ENCODE peak calls at places on chromosomes 11 and 22, in four cellular contexts. E, H, U and Z are unnamed samples. For H3K36me3, the result is how much of the 10 kb centered on the place peaks cover.

GRCh38 chr11:67581469-67581868 is 2.1 kb upstream of the GSTP1 start:
- DNase-seq in U (no peak), E (no peak), H (no peak), Z (no peak)

GRCh38 chr11:65380460-65381126 is 1.9 kb downstream of the SLC25A45 start:
- DNase-seq in E (no peak), H (no peak), U (no peak), Z (no peak)

GRCh38 chr22:50576070-50576469 is 2.2 kb downstream of the CPT1B start:
- DNase-seq in U (no peak), E (no peak), H (no peak), Z (no peak)

GRCh38 chr11:64857485-64857884 is 13.0 kb upstream of the CDC42BPG start:
- DNase-seq in H (no peak), E (no peak), U (no peak), Z (no peak)

GRCh38 chr11:68412593-68413475 is 47.7 kb upstream of the PPP6R3 start:
- DNase-seq in U (peak), H (no peak), E (no peak), Z (no peak)

GRCh38 chr11:46222485-46223251 is 54.8 kb upstream of the CREB3L1 start:
- DNase-seq in U (no peak), E (no peak), H (no peak), Z (no peak)

GRCh38 chr11:126280595-126280994 is 2.3 kb upstream of the TIRAP start:
- DNase-seq in E (peak), H (no peak), U (no peak), Z (no peak)

GRCh38 chr22:49052023-49052538 is 775.6 kb downstream of the BRD1 start:
- DNase-seq in U (no peak), H (no peak), E (peak), Z (no peak)

GRCh38 chr11:17457361-17458104 is 19.1 kb downstream of the ABCC8 start:
- DNase-seq in U (no peak), H (no peak), E (no peak), Z (no peak)

GRCh38 chr22:47333625-47334024 is 571.2 kb downstream of the TBC1D22A start:
- DNase-seq in U (no peak), E (no peak), H (peak), Z (no peak)

GRCh38 chr11:100009728-100010127 is 677.4 kb upstream of the ARHGAP42 start:
- DNase-seq in E (no peak), U (no peak), H (no peak), Z (no peak)

GRCh38 chr11:100008440-100008839 is 678.6 kb upstream of the ARHGAP42 start:
- DNase-seq in H (no peak), U (no peak), E (no peak), Z (no peak)

GRCh38 chr11:100004541-100004940 is 682.5 kb upstream of the ARHGAP42 start:
- DNase-seq in U (no peak), E (no peak), H (no peak), Z (no peak)

DNA sequence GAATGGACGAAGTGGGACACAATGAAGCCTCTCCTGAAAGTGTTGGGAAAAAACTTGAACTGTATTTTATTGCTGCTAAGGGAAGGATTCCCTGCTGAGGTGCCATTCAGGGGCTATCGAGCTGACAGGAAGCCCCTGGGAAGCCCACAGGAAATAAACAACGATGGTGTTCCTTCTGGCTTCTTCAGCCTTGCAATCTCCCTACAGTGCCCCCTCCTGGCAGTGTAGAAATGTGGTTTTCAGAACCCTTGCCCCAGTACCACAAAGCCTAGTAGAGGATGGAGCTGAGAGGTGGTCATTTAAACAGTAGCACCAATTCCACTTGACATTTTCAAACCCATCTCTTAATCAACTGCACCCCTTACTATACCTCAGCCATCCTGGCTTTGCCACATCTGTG is 676.7 kb upstream of the ARHGAP42 start:
- DNase-seq in U (no peak), H (no peak), E (no peak), Z (no peak)
- H3K36me3 ChIP-seq in U (under half), H (under half), E (under half), Z (under half)

GRCh38 chr22:22520020-22520656 is at the start of gene ZNF280A:
- DNase-seq in H (no peak), U (no peak), E (peak), Z (peak)
- TF ChIP-seq POLR2A in H (no peak), U (no peak), E (peak), Z (no peak)

DNA sequence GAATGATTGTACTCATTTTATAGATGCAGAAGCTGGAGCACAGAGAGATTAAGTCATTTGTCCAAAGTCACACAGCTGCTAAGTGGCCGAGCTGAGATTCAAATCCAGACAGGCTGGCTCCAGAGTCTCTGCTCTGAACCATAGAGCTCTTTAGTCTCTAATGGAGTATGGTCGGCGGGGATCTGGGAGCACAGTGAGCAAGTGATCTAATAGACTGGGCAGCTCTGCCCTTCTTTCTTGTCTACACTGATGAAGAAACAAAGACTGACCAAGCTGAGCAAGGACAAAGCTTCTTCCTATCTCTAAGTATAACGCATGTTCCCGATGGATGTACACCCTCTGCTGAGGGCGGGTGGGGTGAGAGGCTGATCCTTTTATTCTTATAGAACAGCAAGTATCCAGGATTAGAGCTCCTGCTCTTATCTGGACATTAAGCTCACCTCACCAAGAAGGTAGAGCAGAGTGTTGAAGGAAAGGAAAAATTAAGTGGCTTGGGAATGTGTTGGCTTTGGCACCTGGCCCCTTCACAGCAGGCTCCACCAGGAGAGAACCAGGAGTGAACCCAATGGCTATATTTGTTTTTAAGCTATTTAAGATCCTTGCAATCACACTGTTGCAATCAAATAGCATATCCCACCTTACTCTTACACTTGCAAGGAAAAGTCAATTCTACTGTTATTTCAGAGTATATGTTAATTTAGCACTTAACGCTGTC is 68.7 kb downstream of the ETS1 start:
- DNase-seq in U (no peak), H (no peak), E (no peak), Z (no peak)
- H3K36me3 ChIP-seq in U (under half), H (under half), E (under half), Z (under half)

DNA sequence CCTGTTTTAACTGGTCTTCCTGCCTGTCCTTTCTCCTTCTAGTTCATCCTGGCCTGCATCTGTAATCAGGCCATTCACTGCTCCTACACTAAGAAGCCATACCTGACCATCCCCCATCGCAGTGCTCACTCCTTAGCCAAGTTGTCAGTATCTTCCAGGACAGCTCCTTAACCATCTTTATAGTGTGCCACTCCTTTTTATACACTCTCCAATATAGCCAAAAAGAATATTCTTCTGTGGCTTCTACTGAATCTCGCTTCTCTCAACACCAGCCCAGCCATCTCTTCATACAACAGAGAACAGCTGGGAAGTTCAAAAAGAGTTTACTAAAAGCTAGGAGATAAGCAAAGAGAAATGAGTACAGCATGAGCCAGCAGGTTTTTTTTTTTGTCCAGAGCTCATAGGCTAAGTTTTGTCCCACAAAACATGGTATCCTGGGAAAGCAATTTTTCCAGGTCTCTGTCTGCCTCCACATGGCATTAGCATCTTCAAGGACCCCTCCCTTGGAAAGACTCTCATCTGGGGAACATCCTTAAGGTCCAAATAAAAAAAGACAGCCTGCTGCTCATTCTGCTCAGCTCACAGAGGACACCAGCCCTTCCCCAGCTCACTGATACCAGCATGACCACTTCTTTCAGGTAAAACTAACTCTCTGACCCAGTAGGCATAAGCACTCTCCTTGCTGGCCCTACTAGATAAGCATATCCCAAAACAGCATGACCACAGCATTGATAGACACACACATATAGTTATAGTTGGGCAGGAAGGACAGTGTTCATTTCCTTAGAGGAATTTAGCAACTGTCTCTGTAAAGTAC is 48.8 kb upstream of the YWHAH start:
- DNase-seq in H (no peak), E (no peak), U (no peak), Z (no peak)
- TF ChIP-seq POLR2A in H (no peak), E (no peak), U (no peak), Z (no peak)